ENCODE peak calls at places on chromosomes 1 and 21, in nine cellular contexts. G, O, B, A, U, W, C, E and F are unnamed samples.

GRCh38 chr1:244852694-244853093 is 11.6 kb downstream of the HNRNPU start:
- DNase-seq in G (no peak), O (no peak), B (no peak), A (no peak), U (no peak), W (no peak), C (no peak), E (no peak), F (no peak)

GRCh38 chr1:200877839-200878551 is 5.2 kb downstream of the GPR25 start:
- DNase-seq in G (no peak), O (no peak), B (no peak), A (no peak), U (no peak), W (peak), C (peak), E (no peak), F (no peak)

GRCh38 chr1:74396942-74397341 is 115.5 kb downstream of the LRRC53 start:
- DNase-seq in G (no peak), O (no peak), B (no peak), A (no peak), U (peak), W (no peak), C (no peak), E (no peak), F (no peak)

GRCh38 chr1:174999926-175000696 is at the start of gene CACYBP:
- DNase-seq in G (no peak), O (no peak), B (peak), A (peak), U (no peak), W (peak), C (peak), E (peak), F (no peak)

GRCh38 chr1:21082078-21082477 is 94.6 kb downstream of the EIF4G3 start:
- DNase-seq in G (no peak), O (no peak), B (no peak), A (no peak), U (no peak), W (no peak), C (no peak), E (peak), F (no peak)

GRCh38 chr1:221983444-221983843 is 241.6 kb upstream of the DUSP10 start:
- DNase-seq in G (no peak), O (no peak), B (no peak), A (no peak), U (no peak), W (no peak), C (no peak), E (no peak), F (no peak)

GRCh38 chr1:160129046-160129445 is 13.5 kb downstream of the ATP1A2 start:
- DNase-seq in G (no peak), O (no peak), B (no peak), A (peak), U (no peak), W (no peak), C (no peak), E (peak), F (no peak)

GRCh38 chr21:39763282-39763970 is 18.4 kb downstream of the IGSF5 start:
- DNase-seq in G (no peak), O (no peak), B (no peak), A (no peak), U (no peak), W (no peak), C (no peak), E (no peak), F (no peak)

GRCh38 chr1:211677659-211678058 is 2.2 kb upstream of the NEK2 start:
- DNase-seq in G (no peak), O (no peak), B (no peak), A (no peak), U (no peak), W (no peak), C (no peak), E (no peak), F (no peak)

GRCh38 chr21:38839683-38840286 is 34.1 kb downstream of the ETS2 start:
- DNase-seq in G (no peak), O (no peak), B (no peak), A (peak), U (no peak), W (peak), C (no peak), E (peak), F (no peak)

GRCh38 chr1:2151252-2151651 is 43.3 kb downstream of the FAAP20 start:
- DNase-seq in G (no peak), O (no peak), B (no peak), A (no peak), U (no peak), W (no peak), C (no peak), E (peak), F (no peak)